ENCODE peak calls at places on chromosomes 2 and 18, in ten cellular contexts. R, F, A, T, G, V, L, N, Q and M are unnamed samples.

GRCh38 chr2:220224711-220225519 is 597.5 kb downstream of the SLC4A3 start:
- DNase-seq in R (no peak), F (peak; percentile 88), A (no peak), T (peak; percentile 52), G (no peak), V (no peak), L (no peak), N (no peak), Q (no peak), M (no peak)

GRCh38 chr2:239908744-239909143 is 116.4 kb downstream of the NDUFA10 start:
- DNase-seq in R (no peak), F (no peak), A (no peak), T (no peak), G (no peak), V (no peak), L (no peak), N (no peak), Q (no peak), M (no peak)

GRCh38 chr2:98908909-98909308 is 27.1 kb downstream of the CRACDL start:
- DNase-seq in R (no peak), F (no peak), A (no peak), T (no peak), G (no peak), V (no peak), L (no peak), N (no peak), Q (no peak), M (no peak)

GRCh38 chr2:67290451-67290991 is 106.6 kb upstream of the ETAA1 start:
- DNase-seq in R (no peak), F (peak; percentile 62), A (no peak), T (peak; percentile 82), G (no peak), V (no peak), L (no peak), N (no peak), Q (peak; percentile 70), M (no peak)

GRCh38 chr18:7877609-7878008 is 310.5 kb downstream of the PTPRM start:
- DNase-seq in R (no peak), F (no peak), A (no peak), T (no peak), G (no peak), V (no peak), L (no peak), N (no peak), Q (peak; percentile 8), M (no peak)

GRCh38 chr18:54774971-54775665 is 53.2 kb upstream of the RAB27B start:
- DNase-seq in R (no peak), F (no peak), A (no peak), T (no peak), G (no peak), V (no peak), L (no peak), N (no peak), Q (no peak), M (no peak)

GRCh38 chr2:140851258-140851657 is 1279.6 kb downstream of the LRP1B start:
- DNase-seq in R (no peak), F (no peak), A (no peak), T (no peak), G (no peak), V (no peak), L (no peak), N (no peak), Q (no peak), M (no peak)

GRCh38 chr2:211930331-211930730 is 608.3 kb downstream of the ERBB4 start:
- DNase-seq in R (no peak), F (no peak), A (peak; percentile 10), T (peak; percentile 1), G (no peak), V (peak; percentile 12), L (no peak), N (no peak), Q (no peak), M (no peak)

GRCh38 chr2:215360596-215360995 is 48.7 kb downstream of the ATIC start:
- DNase-seq in R (no peak), F (no peak), A (no peak), T (no peak), G (no peak), V (no peak), L (no peak), N (no peak), Q (no peak), M (no peak)

GRCh38 chr18:11392292-11392691 is 217.1 kb upstream of the SLC35G4 start:
- DNase-seq in R (no peak), F (no peak), A (no peak), T (no peak), G (no peak), V (no peak), L (no peak), N (no peak), Q (no peak), M (no peak)

GRCh38 chr2:215692387-215693079 is 256.7 kb upstream of the FN1 start:
- DNase-seq in R (no peak), F (no peak), A (no peak), T (no peak), G (no peak), V (no peak), L (no peak), N (no peak), Q (no peak), M (no peak)

GRCh38 chr2:137947714-137948336 is 16.4 kb upstream of the HNMT start:
- DNase-seq in R (no peak), F (no peak), A (peak; percentile 22), T (peak; percentile 50), G (peak; percentile 15), V (peak; percentile 26), L (peak; percentile 72), N (peak; percentile 81), Q (peak; percentile 79), M (peak; percentile 83)

GRCh38 chr2:171509945-171510731 is 12.1 kb upstream of the CYBRD1 start:
- DNase-seq in R (no peak), F (no peak), A (no peak), T (no peak), G (no peak), V (no peak), L (no peak), N (no peak), Q (no peak), M (no peak)

GRCh38 chr2:199716807-199717586 is 134.0 kb downstream of the FTCDNL1 start:
- DNase-seq in R (no peak), F (no peak), A (no peak), T (no peak), G (no peak), V (peak; percentile 4), L (no peak), N (no peak), Q (peak; percentile 10), M (no peak)

GRCh38 chr2:124796647-124797437 is 771.8 kb downstream of the CNTNAP5 start:
- DNase-seq in R (no peak), F (no peak), A (no peak), T (no peak), G (no peak), V (no peak), L (no peak), N (no peak), Q (no peak), M (no peak)

GRCh38 chr2:16320716-16321115 is 344.9 kb downstream of the CYRIA start:
- DNase-seq in R (no peak), F (no peak), A (no peak), T (no peak), G (no peak), V (no peak), L (no peak), N (no peak), Q (no peak), M (no peak)

GRCh38 chr2:55107428-55107827 is 57.2 kb upstream of the RTN4 start:
- DNase-seq in R (no peak), F (no peak), A (no peak), T (no peak), G (no peak), V (no peak), L (no peak), N (no peak), Q (no peak), M (no peak)

GRCh38 chr2:146669735-146670134 is 1175.1 kb upstream of the ACVR2A start:
- DNase-seq in R (no peak), F (no peak), A (no peak), T (no peak), G (no peak), V (no peak), L (no peak), N (no peak), Q (no peak), M (no peak)

GRCh38 chr2:119234021-119235019 is 10.7 kb downstream of the STEAP3 start:
- DNase-seq in R (no peak), F (no peak), A (peak; percentile 9), T (no peak), G (no peak), V (no peak), L (peak; percentile 57), N (no peak), Q (peak; percentile 33), M (no peak)

GRCh38 chr2:101653469-101653868 is 44.0 kb upstream of the MAP4K4 start:
- DNase-seq in R (no peak), F (no peak), A (no peak), T (no peak), G (no peak), V (no peak), L (no peak), N (no peak), Q (no peak), M (no peak)

GRCh38 chr18:79771446-79772107 is 26.2 kb upstream of the KCNG2 start:
- DNase-seq in R (no peak), F (no peak), A (no peak), T (no peak), G (no peak), V (no peak), L (no peak), N (peak; percentile 26), Q (no peak), M (no peak)

GRCh38 chr2:196208915-196209314 is 37.5 kb upstream of the STK17B start:
- DNase-seq in R (no peak), F (no peak), A (no peak), T (no peak), G (no peak), V (no peak), L (no peak), N (no peak), Q (no peak), M (no peak)

GRCh38 chr2:39743170-39743851 is 35.7 kb downstream of the THUMPD2 start:
- DNase-seq in R (no peak), F (no peak), A (no peak), T (no peak), G (no peak), V (no peak), L (peak; percentile 81), N (no peak), Q (no peak), M (no peak)

GRCh38 chr2:143732076-143732475 is 602.9 kb downstream of the ARHGAP15 start:
- DNase-seq in R (no peak), F (no peak), A (no peak), T (no peak), G (no peak), V (no peak), L (no peak), N (no peak), Q (no peak), M (no peak)

GRCh38 chr2:129812071-129812470 is 167.4 kb upstream of the RAB6C start:
- DNase-seq in R (no peak), F (no peak), A (no peak), T (no peak), G (peak; percentile 8), V (no peak), L (no peak), N (peak; percentile 74), Q (no peak), M (no peak)

GRCh38 chr2:158251356-158251755 is 149.7 kb downstream of the UPP2 start:
- DNase-seq in R (no peak), F (no peak), A (no peak), T (no peak), G (no peak), V (no peak), L (no peak), N (no peak), Q (no peak), M (no peak)

GRCh38 chr2:36697424-36698066 is 1.0 kb downstream of the VIT start:
- DNase-seq in R (no peak), F (no peak), A (no peak), T (no peak), G (no peak), V (no peak), L (no peak), N (no peak), Q (no peak), M (no peak)

GRCh38 chr2:20925265-20925889 is 102.5 kb upstream of the LDAH start:
- DNase-seq in R (no peak), F (no peak), A (no peak), T (no peak), G (no peak), V (no peak), L (no peak), N (no peak), Q (peak; percentile 39), M (no peak)